ENCODE peak calls at places on chromosomes 3 and 15, in eight cellular contexts. P is CD8-positive, alpha-beta T cell; E is BJ; J is GM06990; I is Peyer's patch; N is SJCRH30; R is PC-9; Z is pancreas. X is an unnamed sample. For H3K27me3, the result is how much of the 10 kb centered on the place peaks cover.

GRCh38 chr3:120198305-120198878 is 86.6 kb downstream of the GPR156 start:
- DNase-seq in P (no peak), E (no peak), J (no peak), I (no peak), N (no peak), R (no peak), Z (no peak), X (no peak)

GRCh38 chr3:141237701-141238521 is 6.3 kb downstream of the PXYLP1 start:
- DNase-seq in P (peak), E (no peak), J (no peak), I (no peak), N (no peak), R (no peak), Z (peak), X (no peak)

GRCh38 chr3:149971403-149972075 is 844 bp upstream of the PFN2 start:
- DNase-seq in P (peak), E (no peak), J (no peak), I (peak), N (peak), R (peak), Z (peak), X (peak)

GRCh38 chr3:125331243-125331642 is 43.9 kb downstream of the ZNF148 start:
- DNase-seq in P (no peak), E (no peak), J (no peak), I (no peak), N (no peak), R (no peak), Z (no peak), X (no peak)

GRCh38 chr15:28942046-28942445 is 56.3 kb downstream of the APBA2 start:
- DNase-seq in P (peak), E (no peak), J (no peak), I (peak), N (no peak), R (no peak), Z (no peak), X (peak)

GRCh38 chr15:101162701-101163483 is 89.0 kb downstream of the CHSY1 start:
- DNase-seq in P (no peak), E (no peak), J (no peak), I (no peak), N (peak), R (no peak), Z (no peak), X (no peak)

GRCh38 chr3:150582620-150583019 is 20.5 kb upstream of the SELENOT start:
- DNase-seq in P (no peak), E (no peak), J (no peak), I (no peak), N (no peak), R (no peak), Z (no peak), X (no peak)

GRCh38 chr15:100934735-100935134 is 15.6 kb downstream of the LRRK1 start:
- DNase-seq in P (no peak), E (no peak), J (no peak), I (no peak), N (no peak), R (no peak), Z (no peak), X (no peak)

GRCh38 chr15:65644282-65644681 is 22.5 kb downstream of the SLC24A1 start:
- DNase-seq in P (no peak), E (no peak), J (no peak), I (no peak), N (no peak), R (no peak), Z (no peak), X (no peak)

GRCh38 chr3:14980689-14981088 is 33.3 kb downstream of the NR2C2 start:
- DNase-seq in P (no peak), E (no peak), J (no peak), I (no peak), N (no peak), R (no peak), Z (no peak), X (no peak)

GRCh38 chr3:48070030-48070429 is 53.8 kb upstream of the MAP4 start:
- DNase-seq in P (no peak), E (no peak), J (no peak), I (no peak), N (no peak), R (no peak), Z (no peak), X (no peak)

GRCh38 chr15:42595641-42596240 is 20.3 kb downstream of the STARD9 start:
- DNase-seq in P (no peak), E (no peak), J (no peak), I (no peak), N (peak), R (no peak), Z (no peak), X (no peak)

GRCh38 chr3:186189492-186189891 is 80.6 kb upstream of the ETV5 start:
- DNase-seq in P (no peak), E (no peak), J (no peak), I (no peak), N (no peak), R (no peak), Z (no peak), X (no peak)

GRCh38 chr15:66765478-66766281 is 63.6 kb downstream of the SMAD6 start:
- DNase-seq in P (no peak), E (no peak), J (no peak), I (peak), N (peak), R (peak), Z (peak), X (no peak)

GRCh38 chr3:171640520-171641412 is 169.5 kb downstream of the PLD1 start:
- DNase-seq in P (no peak), E (peak), J (no peak), I (no peak), N (peak), R (no peak), Z (no peak), X (no peak)

GRCh38 chr3:27311400-27311799 is 57.8 kb downstream of the NEK10 start:
- DNase-seq in P (no peak), E (peak), J (no peak), I (no peak), N (peak), R (peak), Z (no peak), X (no peak)

GRCh38 chr3:8499181-8499611 is 2.4 kb upstream of the LMCD1 start:
- DNase-seq in P (no peak), E (no peak), J (no peak), I (no peak), N (peak), R (peak), Z (peak), X (no peak)

GRCh38 chr3:192817053-192817452 is 89.7 kb upstream of the FGF12 start:
- DNase-seq in P (no peak), E (no peak), J (no peak), I (no peak), N (no peak), R (no peak), Z (no peak), X (no peak)

GRCh38 chr3:171901615-171902312 is 58.6 kb downstream of the TMEM212 start:
- DNase-seq in P (no peak), E (peak), J (no peak), I (no peak), N (peak), R (no peak), Z (no peak), X (no peak)

GRCh38 chr3:170560717-170561382 is 25.0 kb downstream of the SLC7A14 start:
- DNase-seq in P (no peak), E (no peak), J (no peak), I (no peak), N (no peak), R (no peak), Z (no peak), X (no peak)

GRCh38 chr3:3615533-3615932 is 183.7 kb upstream of the LRRN1 start:
- DNase-seq in P (no peak), E (no peak), J (no peak), I (no peak), N (peak), R (no peak), Z (no peak), X (no peak)

GRCh38 chr3:9955611-9956352 is 3.6 kb upstream of the PRRT3 start:
- DNase-seq in P (no peak), E (no peak), J (no peak), I (no peak), N (peak), R (no peak), Z (no peak), X (no peak)

GRCh38 chr3:125398952-125399351 is 23.8 kb upstream of the ZNF148 start:
- DNase-seq in P (no peak), E (no peak), J (no peak), I (no peak), N (no peak), R (no peak), Z (no peak), X (no peak)

GRCh38 chr3:134978658-134979057 is 183.6 kb downstream of the EPHB1 start:
- DNase-seq in P (no peak), E (no peak), J (no peak), I (no peak), N (peak), R (no peak), Z (no peak), X (no peak)

GRCh38 chr3:117962750-117963149 is 1071.9 kb downstream of the IGSF11 start:
- DNase-seq in P (no peak), E (peak), J (no peak), I (no peak), N (no peak), R (no peak), Z (no peak), X (no peak)

GRCh38 chr3:15964605-15965061 is 166.9 kb upstream of the ANKRD28 start:
- DNase-seq in P (no peak), E (peak), J (no peak), I (no peak), N (no peak), R (no peak), Z (no peak), X (no peak)

GRCh38 chr3:46865546-46865945 is 2.3 kb upstream of the MYL3 start:
- DNase-seq in P (no peak), E (no peak), J (no peak), I (no peak), N (no peak), R (no peak), Z (no peak), X (no peak)

GRCh38 chr3:46867550-46867898 is 4.3 kb upstream of the MYL3 start:
- DNase-seq in P (no peak), E (no peak), J (no peak), I (peak), N (no peak), R (no peak), Z (peak), X (no peak)

GRCh38 chr3:46866032-46866595 is 2.9 kb upstream of the MYL3 start:
- DNase-seq in P (no peak), E (no peak), J (no peak), I (no peak), N (no peak), R (no peak), Z (no peak), X (peak)

GRCh38 chr3:46868301-46868700 is 5.1 kb upstream of the MYL3 start:
- DNase-seq in P (no peak), E (no peak), J (no peak), I (no peak), N (no peak), R (no peak), Z (no peak), X (no peak)

DNA sequence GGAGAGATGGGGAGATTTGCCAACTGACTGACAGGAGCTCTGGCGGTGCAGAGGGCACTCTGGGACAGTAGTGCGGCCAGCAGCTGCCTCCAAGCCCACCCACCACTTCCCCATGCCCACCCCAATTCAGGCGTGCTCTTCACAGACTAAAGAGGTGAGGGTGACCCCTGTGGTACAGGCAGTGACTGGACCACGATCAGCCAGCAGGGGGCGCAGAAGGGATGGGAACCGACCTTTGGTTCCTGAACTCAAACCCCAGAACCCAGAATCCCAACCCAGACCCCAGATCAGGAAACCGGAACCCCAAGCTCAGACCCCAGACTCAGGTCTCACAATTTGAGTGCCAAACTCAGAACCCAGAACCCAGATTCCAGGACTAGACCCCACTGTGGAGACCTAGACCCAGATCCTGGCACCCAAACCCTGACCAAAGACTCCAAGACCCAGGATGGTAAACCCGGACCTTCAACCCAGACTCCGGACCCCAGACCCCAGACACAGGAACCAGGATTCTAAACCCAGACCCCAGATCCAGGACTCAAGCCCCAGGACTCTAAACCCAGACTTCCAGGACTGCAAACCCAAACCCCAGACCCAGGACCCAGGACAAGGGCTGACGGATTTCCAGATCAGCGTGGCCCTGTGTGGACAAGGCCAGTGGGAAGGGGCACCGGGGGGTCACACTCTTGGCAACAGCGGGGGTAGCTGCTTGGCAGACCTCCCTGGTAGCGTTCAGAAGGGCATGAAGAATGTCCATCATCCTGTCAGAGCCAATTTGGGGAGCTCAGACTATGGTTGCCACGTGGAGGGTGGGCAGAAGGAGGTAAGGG is 3.7 kb upstream of the MYL3 start:
- DNase-seq in P (peak), E (no peak), J (no peak), I (peak), N (peak), R (no peak), Z (peak), X (peak)
- H3K4me3 ChIP-seq in P (no peak), E (no peak), J (no peak), I (no peak), N (no peak), R (no peak), Z (no peak), X (no peak)

GRCh38 chr3:54123538-54124196 is 1.3 kb downstream of the CACNA2D3 start:
- DNase-seq in P (no peak), E (no peak), J (no peak), I (no peak), N (no peak), R (no peak), Z (no peak), X (no peak)
- H3K27me3 ChIP-seq in P (under half), E (under half), J (under half), I (under half), N (under half), R (under half), Z (under half), X (under half)

GRCh38 chr15:38558714-38559059 is 5.9 kb downstream of the RASGRP1 start:
- DNase-seq in P (no peak), E (no peak), J (no peak), I (no peak), N (no peak), R (no peak), Z (no peak), X (no peak)

GRCh38 chr15:38555686-38556334 is 8.8 kb downstream of the RASGRP1 start:
- DNase-seq in P (no peak), E (peak), J (no peak), I (no peak), N (peak), R (no peak), Z (no peak), X (no peak)

GRCh38 chr15:38559908-38560307 is 4.7 kb downstream of the RASGRP1 start:
- DNase-seq in P (no peak), E (no peak), J (no peak), I (no peak), N (no peak), R (no peak), Z (no peak), X (no peak)

GRCh38 chr15:38559131-38559530 is 5.5 kb downstream of the RASGRP1 start:
- DNase-seq in P (no peak), E (no peak), J (no peak), I (no peak), N (no peak), R (no peak), Z (no peak), X (no peak)

GRCh38 chr15:38557855-38558713 is 6.5 kb downstream of the RASGRP1 start:
- DNase-seq in P (no peak), E (no peak), J (no peak), I (no peak), N (no peak), R (no peak), Z (no peak), X (peak)
- H3K4me3 ChIP-seq in P (peak), E (no peak), J (no peak), I (no peak), N (no peak), R (no peak), Z (no peak), X (peak)

DNA sequence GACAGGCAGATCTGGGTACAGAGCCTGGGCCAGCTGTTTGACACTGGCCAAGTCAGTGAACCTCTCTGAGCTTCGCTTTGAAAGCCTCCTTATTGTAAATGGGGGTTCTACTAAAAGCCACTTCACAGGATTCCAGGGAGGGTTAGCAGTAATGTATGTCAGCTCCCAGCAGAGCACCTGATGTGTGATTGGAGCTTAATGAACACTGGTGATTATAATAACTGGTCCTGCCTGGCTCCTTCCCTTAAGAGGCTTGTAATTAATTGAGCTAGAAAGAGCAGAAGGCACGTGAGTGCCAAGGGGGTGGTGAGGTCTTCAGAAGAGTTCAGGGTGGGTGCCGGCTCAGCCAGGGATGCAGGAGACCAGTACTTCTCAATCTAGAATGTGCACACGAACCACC is 5.8 kb upstream of the CHRNA3 start:
- DNase-seq in P (no peak), E (no peak), J (no peak), I (no peak), N (no peak), R (no peak), Z (no peak), X (no peak)
- H3K27me3 ChIP-seq in P (under half), E (under half), J (under half), I (under half), N (under half), R (half or more), Z (under half), X (under half)

GRCh38 chr3:138867996-138868395 is 33.3 kb upstream of the PIK3CB start:
- DNase-seq in P (no peak), E (no peak), J (no peak), I (no peak), N (no peak), R (no peak), Z (no peak), X (no peak)

GRCh38 chr3:138863776-138864113 is 29.0 kb upstream of the PIK3CB start:
- DNase-seq in P (no peak), E (no peak), J (no peak), I (no peak), N (no peak), R (no peak), Z (no peak), X (no peak)

GRCh38 chr3:138861755-138862333 is 27.1 kb upstream of the PIK3CB start:
- DNase-seq in P (no peak), E (no peak), J (no peak), I (no peak), N (peak), R (no peak), Z (no peak), X (no peak)

GRCh38 chr3:138862924-138863775 is 28.4 kb upstream of the PIK3CB start:
- DNase-seq in P (no peak), E (no peak), J (no peak), I (peak), N (peak), R (peak), Z (peak), X (no peak)

GRCh38 chr3:138862531-138862923 is 27.8 kb upstream of the PIK3CB start:
- DNase-seq in P (no peak), E (no peak), J (no peak), I (peak), N (peak), R (peak), Z (peak), X (no peak)
- H3K4me3 ChIP-seq in P (no peak), E (no peak), J (no peak), I (peak), N (peak), R (peak), Z (no peak), X (no peak)

GRCh38 chr3:13856006-13856405 is 23.9 kb downstream of the WNT7A start:
- DNase-seq in P (no peak), E (no peak), J (no peak), I (no peak), N (no peak), R (no peak), Z (no peak), X (no peak)

GRCh38 chr3:13854492-13854891 is 25.4 kb downstream of the WNT7A start:
- DNase-seq in P (no peak), E (no peak), J (no peak), I (no peak), N (no peak), R (no peak), Z (no peak), X (no peak)

GRCh38 chr3:13858768-13859520 is 20.9 kb downstream of the WNT7A start:
- DNase-seq in P (no peak), E (no peak), J (no peak), I (no peak), N (no peak), R (no peak), Z (no peak), X (no peak)

GRCh38 chr3:13860001-13860400 is 19.9 kb downstream of the WNT7A start:
- DNase-seq in P (no peak), E (no peak), J (no peak), I (no peak), N (no peak), R (no peak), Z (no peak), X (no peak)

DNA sequence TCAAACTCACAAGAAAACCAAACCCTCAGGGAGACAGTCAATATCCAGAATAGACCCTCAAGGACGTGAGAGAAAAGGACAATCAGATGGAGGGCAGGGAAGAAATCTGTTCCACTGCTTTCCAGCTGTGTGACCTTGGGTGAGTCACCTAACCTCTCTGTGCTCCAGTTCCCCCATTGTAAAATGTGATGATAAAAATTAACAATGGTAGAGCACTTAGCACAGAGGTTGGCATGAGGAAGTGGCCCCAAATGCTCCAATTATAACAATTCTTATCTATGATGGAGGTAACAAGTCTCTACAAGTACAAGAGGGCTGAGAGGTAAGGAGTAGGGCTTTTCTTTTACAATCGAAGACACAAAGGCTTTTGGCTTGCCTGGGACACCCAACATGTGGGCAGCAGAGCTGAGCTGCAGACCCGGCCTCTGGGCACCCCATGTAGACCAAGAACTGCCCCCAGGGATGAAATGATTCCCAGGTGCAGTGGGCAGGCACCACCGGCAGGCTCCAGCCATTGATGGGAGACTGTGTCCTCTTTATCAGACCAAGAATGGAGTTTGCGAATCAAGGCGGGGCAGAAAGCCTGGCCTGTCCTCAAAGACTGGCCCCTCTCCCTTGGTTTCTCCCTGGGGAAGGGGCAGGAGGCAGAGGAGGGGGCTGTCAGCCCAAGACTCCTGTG is 22.0 kb downstream of the WNT7A start:
- DNase-seq in P (no peak), E (no peak), J (no peak), I (no peak), N (no peak), R (no peak), Z (no peak), X (no peak)
- H3K27me3 ChIP-seq in P (under half), E (under half), J (under half), I (under half), N (under half), R (under half), Z (under half), X (under half)

X was measured in CD4-positive, alpha-beta memory T cell.